ENCODE peak calls at places on chromosomes 13 and 19, in five cellular contexts. B is fibroblast of the conjunctiva; D is epithelial cell of prostate; R is stimulated activated CD4-positive, alpha-beta T cell treated with anti-CD3 and anti-CD28 coated beads, Interleukin-1b, Interleukin-23, amount 100 ng/mL, for 48 hours; L is adrenal gland. U is an unnamed sample.

GRCh38 chr19:2270157-2270571 is 11.8 kb downstream of the PEAK3 start:
- DNase-seq in L (peak), B (no peak), D (no peak), R (no peak), U (peak)

GRCh38 chr19:3140667-3141038 is 4.8 kb downstream of the GNA15 start:
- DNase-seq in B (no peak), D (no peak), R (no peak), L (no peak), U (no peak)

GRCh38 chr13:102846261-102847015 is 606 bp downstream of the ERCC5 start:
- DNase-seq in B (no peak), L (peak), R (peak), D (no peak), U (peak)

GRCh38 chr19:38831142-38831605 is 420 bp downstream of the ECH1 start:
- DNase-seq in B (peak), R (no peak), D (peak), L (peak), U (peak)

GRCh38 chr19:50522881-50523280 is 9.2 kb upstream of the ASPDH start:
- DNase-seq in B (no peak), D (no peak), L (no peak), R (no peak), U (no peak)

GRCh38 chr19:6868341-6868740 is 19.0 kb upstream of the ADGRE1 start:
- DNase-seq in D (no peak), L (no peak), R (no peak), B (no peak), U (no peak)

GRCh38 chr19:49361438-49362047 is 673 bp downstream of the TEAD2 start:
- DNase-seq in L (peak), R (no peak), B (peak), D (no peak), U (peak)

GRCh38 chr19:9531933-9532332 is 6.5 kb downstream of the ZNF426 start:
- DNase-seq in R (peak), B (no peak), D (peak), L (no peak), U (no peak)

GRCh38 chr13:34294483-34295129 is 476.7 kb downstream of the RFC3 start:
- DNase-seq in L (no peak), D (no peak), R (no peak), B (no peak), U (no peak)

GRCh38 chr19:37484406-37485115 is 15.4 kb downstream of the ZNF570 start:
- DNase-seq in R (no peak), B (no peak), D (no peak), L (no peak), U (no peak)

GRCh38 chr19:41691268-41691970 is 3.3 kb upstream of the CEACAM7 start:
- DNase-seq in R (peak), B (no peak), D (no peak), L (no peak), U (no peak)

GRCh38 chr19:370641-371330 is 26.2 kb upstream of the MIER2 start:
- DNase-seq in L (no peak), D (no peak), R (no peak), B (no peak), U (peak)

GRCh38 chr19:39032164-39032918 is at the start of gene FBXO27:
- DNase-seq in B (no peak), D (no peak), R (no peak), L (no peak), U (peak)

GRCh38 chr13:102817907-102818306 is 19.0 kb downstream of the BIVM start:
- DNase-seq in R (no peak), B (no peak), L (no peak), D (no peak), U (peak)

GRCh38 chr13:110150384-110151091 is 156.4 kb downstream of the COL4A1 start:
- DNase-seq in D (no peak), L (no peak), B (no peak), R (no peak), U (peak)

GRCh38 chr13:84684048-84684662 is 801.9 kb upstream of the SLITRK1 start:
- DNase-seq in B (no peak), D (no peak), L (no peak), R (no peak), U (no peak)

GRCh38 chr19:46371371-46371901 is 24.5 kb downstream of the PPP5C start:
- DNase-seq in R (no peak), D (no peak), L (peak), B (no peak), U (no peak)

GRCh38 chr13:23889598-23890224 is 511 bp upstream of the MIPEP start:
- DNase-seq in R (no peak), B (no peak), D (no peak), L (no peak), U (peak)

GRCh38 chr19:1084024-1084868 is 10.9 kb downstream of the POLR2E start:
- DNase-seq in B (no peak), R (no peak), D (no peak), L (no peak), U (no peak)

GRCh38 chr13:49185264-49185663 is 34.9 kb upstream of the MLNR start:
- DNase-seq in B (no peak), R (no peak), L (no peak), D (no peak), U (no peak)

GRCh38 chr13:46593403-46593802 is 40.4 kb downstream of the LRCH1 start:
- DNase-seq in R (peak), D (no peak), B (no peak), L (no peak), U (no peak)

GRCh38 chr13:111486801-111487200 is 166.4 kb downstream of the TEX29 start:
- DNase-seq in L (peak), R (no peak), D (no peak), B (no peak), U (peak)

GRCh38 chr13:32136061-32136460 is 104.5 kb downstream of the FRY start:
- DNase-seq in L (no peak), R (no peak), D (no peak), B (no peak), U (no peak)

GRCh38 chr19:55069137-55069858 is 6.3 kb upstream of the RDH13 start:
- DNase-seq in L (no peak), B (no peak), D (peak), R (no peak), U (peak)

GRCh38 chr19:15934332-15935078 is at the start of gene CYP4F11:
- DNase-seq in L (peak), B (no peak), R (no peak), D (peak), U (no peak)

GRCh38 chr19:50203281-50204080 is at the start of gene MYH14:
- DNase-seq in D (no peak), B (no peak), L (peak), R (peak), U (peak)

GRCh38 chr19:4849019-4849418 is 17.5 kb upstream of the TICAM1 start:
- DNase-seq in B (no peak), L (no peak), R (no peak), D (no peak), U (no peak)

GRCh38 chr19:907183-907853 is 5.7 kb downstream of the R3HDM4 start:
- DNase-seq in L (no peak), B (no peak), D (no peak), R (no peak), U (peak)

GRCh38 chr13:20150561-20150960 is 10.3 kb downstream of the GJA3 start:
- DNase-seq in D (no peak), R (no peak), L (no peak), B (no peak), U (no peak)

GRCh38 chr13:54210397-54211050 is 1181.9 kb downstream of the OLFM4 start:
- DNase-seq in B (no peak), R (no peak), L (no peak), D (peak), U (no peak)

U was measured in osteoblast.